ENCODE peak calls at places on chromosomes 1 and 21, in seven cellular contexts. One of them, this sample, is unnamed.

GRCh38 chr1:47903723-47904122 is 93.5 kb downstream of the TRABD2B start:
- DNase-seq in SK-N-SH: no peak
- DNase-seq in K562: no peak
- DNase-seq in GM12878: no peak
- DNase-seq in HepG2: no peak
- DNase-seq in HCT116: no peak
- DNase-seq in H1: no peak
- DNase-seq in this sample: no peak

GRCh38 chr1:54125671-54126070 is 27.1 kb downstream of the CDCP2 start:
- DNase-seq in SK-N-SH: no peak
- DNase-seq in K562: peak
- DNase-seq in GM12878: no peak
- DNase-seq in HepG2: peak
- DNase-seq in HCT116: no peak
- DNase-seq in H1: no peak
- DNase-seq in this sample: peak

GRCh38 chr1:62687421-62687902 is 724 bp downstream of the DOCK7 start:
- DNase-seq in SK-N-SH: peak
- DNase-seq in K562: peak
- DNase-seq in GM12878: no peak
- DNase-seq in HepG2: peak
- DNase-seq in HCT116: no peak
- DNase-seq in H1: no peak
- DNase-seq in this sample: peak

GRCh38 chr1:186828612-186829542 is at the start of gene PLA2G4A:
- DNase-seq in SK-N-SH: no peak
- DNase-seq in K562: peak
- DNase-seq in GM12878: no peak
- DNase-seq in HepG2: no peak
- DNase-seq in HCT116: peak
- DNase-seq in H1: no peak
- DNase-seq in this sample: peak

GRCh38 chr21:41877901-41878830 is 978 bp downstream of the PRDM15 start:
- DNase-seq in SK-N-SH: peak
- DNase-seq in K562: peak
- DNase-seq in GM12878: no peak
- DNase-seq in HepG2: no peak
- DNase-seq in HCT116: no peak
- DNase-seq in H1: no peak
- DNase-seq in this sample: peak

GRCh38 chr1:153545067-153546055 is at the start of gene S100A4:
- DNase-seq in SK-N-SH: peak
- DNase-seq in K562: peak
- DNase-seq in GM12878: peak
- DNase-seq in HepG2: peak
- DNase-seq in HCT116: peak
- DNase-seq in H1: no peak
- DNase-seq in this sample: peak

GRCh38 chr21:14762734-14763694 is 216.9 kb upstream of the SAMSN1 start:
- DNase-seq in SK-N-SH: no peak
- DNase-seq in K562: peak
- DNase-seq in GM12878: peak
- DNase-seq in HepG2: no peak
- DNase-seq in HCT116: no peak
- DNase-seq in H1: no peak
- DNase-seq in this sample: no peak

GRCh38 chr1:46362158-46362557 is 21.6 kb downstream of the NSUN4 start:
- DNase-seq in SK-N-SH: no peak
- DNase-seq in K562: no peak
- DNase-seq in GM12878: no peak
- DNase-seq in HepG2: no peak
- DNase-seq in HCT116: no peak
- DNase-seq in H1: no peak
- DNase-seq in this sample: no peak

GRCh38 chr1:240766831-240767230 is 154.9 kb upstream of the GREM2 start:
- DNase-seq in SK-N-SH: no peak
- DNase-seq in K562: no peak
- DNase-seq in GM12878: no peak
- DNase-seq in HepG2: no peak
- DNase-seq in HCT116: no peak
- DNase-seq in H1: no peak
- DNase-seq in this sample: peak

DNA sequence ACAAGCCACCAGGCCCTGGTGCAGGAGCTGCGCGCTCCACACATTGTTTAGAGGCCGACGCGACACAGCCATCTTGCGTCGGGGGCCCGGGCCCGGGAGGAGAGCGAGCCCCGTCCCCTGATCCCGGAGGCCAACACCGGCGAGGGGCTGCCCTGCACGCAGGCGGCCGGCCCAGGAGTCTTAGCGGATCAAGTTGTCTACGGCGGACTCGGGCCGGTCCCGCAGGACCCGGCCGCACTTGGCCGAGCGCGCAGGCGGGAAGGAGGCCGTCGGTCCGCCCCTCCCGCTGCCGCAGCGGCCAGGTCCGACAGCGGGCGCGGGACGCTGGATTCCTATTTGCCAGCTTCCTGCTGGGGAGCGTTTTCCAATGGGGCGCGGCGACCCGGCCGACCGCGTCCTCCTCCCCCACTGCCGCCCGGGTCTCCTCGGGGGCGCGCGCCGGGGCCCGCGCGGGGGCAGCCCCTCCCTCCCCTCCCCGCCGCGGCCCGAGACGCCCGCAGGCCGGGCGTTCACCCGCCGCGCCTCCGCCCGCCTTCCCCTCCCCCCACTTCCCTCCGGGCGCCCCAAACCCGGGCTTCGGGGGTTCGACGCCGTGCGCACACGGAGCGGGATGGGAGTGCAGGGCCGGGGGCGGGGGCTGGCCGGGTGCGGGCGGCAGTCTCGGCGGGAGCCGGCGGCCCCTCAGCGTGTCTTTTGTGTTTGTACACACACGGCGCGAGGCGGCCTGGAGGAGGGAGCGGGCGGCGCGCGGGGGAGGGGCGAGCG is 541 bp upstream of the H3-3A start:
- DNase-seq in SK-N-SH: peak
- DNase-seq in K562: peak
- DNase-seq in GM12878: no peak
- DNase-seq in HepG2: peak
- DNase-seq in HCT116: no peak
- DNase-seq in H1: no peak
- DNase-seq in this sample: peak
- TF ChIP-seq JUND in SK-N-SH: no peak
- TF ChIP-seq JUND in K562: peak
- TF ChIP-seq JUND in GM12878: no peak
- TF ChIP-seq JUND in HepG2: no peak
- TF ChIP-seq JUND in HCT116: no peak
- TF ChIP-seq JUND in H1: no peak
- TF ChIP-seq JUND in this sample: no peak

GRCh38 chr21:45974073-45975016 is 7.2 kb upstream of the COL6A1 start:
- DNase-seq in SK-N-SH: peak
- DNase-seq in K562: peak
- DNase-seq in GM12878: no peak
- DNase-seq in HepG2: no peak
- DNase-seq in HCT116: peak
- DNase-seq in H1: no peak
- DNase-seq in this sample: no peak
- TF ChIP-seq JUND in SK-N-SH: no peak
- TF ChIP-seq JUND in K562: peak
- TF ChIP-seq JUND in GM12878: no peak
- TF ChIP-seq JUND in HepG2: no peak
- TF ChIP-seq JUND in HCT116: no peak
- TF ChIP-seq JUND in H1: peak
- TF ChIP-seq JUND in this sample: no peak

GRCh38 chr21:35268817-35269216 is 219.7 kb upstream of the RUNX1 start:
- DNase-seq in SK-N-SH: no peak
- DNase-seq in K562: no peak
- DNase-seq in GM12878: no peak
- DNase-seq in HepG2: no peak
- DNase-seq in HCT116: no peak
- DNase-seq in H1: no peak
- DNase-seq in this sample: no peak
- TF ChIP-seq JUND in SK-N-SH: no peak
- TF ChIP-seq JUND in K562: no peak
- TF ChIP-seq JUND in GM12878: no peak
- TF ChIP-seq JUND in HepG2: no peak
- TF ChIP-seq JUND in HCT116: no peak
- TF ChIP-seq JUND in H1: no peak
- TF ChIP-seq JUND in this sample: no peak

GRCh38 chr1:200118779-200119505 is 91.4 kb downstream of the NR5A2 start:
- DNase-seq in SK-N-SH: no peak
- DNase-seq in K562: no peak
- DNase-seq in GM12878: no peak
- DNase-seq in HepG2: no peak
- DNase-seq in HCT116: no peak
- DNase-seq in H1: no peak
- DNase-seq in this sample: no peak
- TF ChIP-seq JUND in SK-N-SH: no peak
- TF ChIP-seq JUND in K562: no peak
- TF ChIP-seq JUND in GM12878: no peak
- TF ChIP-seq JUND in HepG2: no peak
- TF ChIP-seq JUND in HCT116: no peak
- TF ChIP-seq JUND in H1: no peak
- TF ChIP-seq JUND in this sample: no peak

DNA sequence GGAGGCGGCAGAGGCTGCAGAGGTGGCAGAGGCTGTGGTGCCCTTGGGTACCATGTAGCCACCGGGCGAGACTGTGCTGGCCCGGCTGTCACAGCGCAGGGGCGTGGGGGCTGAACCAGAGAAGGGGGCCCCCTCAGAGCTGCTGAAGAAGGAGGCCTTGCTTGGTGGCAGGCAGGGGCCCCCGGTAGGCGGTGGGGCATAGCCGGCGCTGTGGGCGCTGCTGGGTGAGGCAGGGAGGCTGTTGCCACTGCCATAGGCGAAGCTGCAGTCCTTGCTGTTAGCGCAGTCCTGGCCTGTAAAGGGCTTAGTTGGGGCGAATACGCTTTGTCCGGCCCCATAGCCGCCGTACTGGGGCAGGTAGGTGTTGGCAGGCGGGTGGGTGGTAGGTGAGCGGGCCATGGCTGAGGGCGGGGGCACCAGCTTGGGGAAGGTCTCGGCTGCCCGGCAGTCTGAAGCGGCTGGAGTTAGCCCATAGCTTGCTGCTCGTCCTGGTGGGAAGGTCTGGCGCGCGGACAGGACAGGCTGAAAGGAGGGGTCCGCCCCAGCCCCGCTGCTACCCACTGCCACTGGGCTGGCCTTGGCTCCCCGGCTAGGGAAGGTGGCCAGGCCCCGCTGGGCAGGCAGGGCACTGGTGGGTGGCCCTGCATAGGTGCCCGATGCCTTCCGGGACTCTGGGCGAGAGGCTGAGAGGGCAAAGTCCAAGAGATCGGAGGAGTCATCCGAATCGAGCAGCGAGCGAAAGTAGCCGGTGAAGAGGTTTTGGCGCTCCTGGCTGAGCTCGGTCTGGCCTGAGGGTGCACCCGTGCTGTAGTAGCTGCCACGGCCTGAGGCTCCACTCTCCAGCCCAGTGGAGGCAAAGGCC is 54.9 kb downstream of the AHDC1 start:
- DNase-seq in SK-N-SH: no peak
- DNase-seq in K562: no peak
- DNase-seq in GM12878: no peak
- DNase-seq in HepG2: no peak
- DNase-seq in HCT116: no peak
- DNase-seq in H1: no peak
- DNase-seq in this sample: no peak
- TF ChIP-seq JUND in SK-N-SH: no peak
- TF ChIP-seq JUND in K562: no peak
- TF ChIP-seq JUND in GM12878: no peak
- TF ChIP-seq JUND in HepG2: no peak
- TF ChIP-seq JUND in HCT116: no peak
- TF ChIP-seq JUND in H1: no peak
- TF ChIP-seq JUND in this sample: no peak

GRCh38 chr1:183953031-183953430 is 84.5 kb downstream of the COLGALT2 start:
- DNase-seq in SK-N-SH: no peak
- DNase-seq in K562: no peak
- DNase-seq in GM12878: no peak
- DNase-seq in HepG2: no peak
- DNase-seq in HCT116: no peak
- DNase-seq in H1: no peak
- DNase-seq in this sample: no peak
- TF ChIP-seq JUND in SK-N-SH: no peak
- TF ChIP-seq JUND in K562: no peak
- TF ChIP-seq JUND in GM12878: no peak
- TF ChIP-seq JUND in HepG2: no peak
- TF ChIP-seq JUND in HCT116: no peak
- TF ChIP-seq JUND in H1: no peak
- TF ChIP-seq JUND in this sample: no peak

DNA sequence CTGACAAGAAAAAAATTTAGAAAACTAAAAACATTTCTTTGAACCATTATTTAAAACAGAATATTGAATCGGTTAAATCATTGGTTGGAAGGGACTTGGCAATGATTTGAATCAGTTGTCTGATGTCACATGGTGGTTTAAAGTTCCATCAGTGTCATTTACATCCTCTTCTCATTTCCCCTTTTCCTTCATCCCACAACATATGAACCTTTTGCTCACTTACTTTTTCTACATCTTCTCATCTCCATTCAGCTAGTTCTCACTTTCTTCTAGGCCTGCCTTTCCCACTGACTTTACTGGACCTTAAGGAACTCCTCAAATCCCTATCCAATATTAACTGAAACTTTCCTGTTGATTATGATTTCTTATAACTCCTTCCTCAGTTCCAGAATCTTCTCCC is 58.5 kb downstream of the PHACTR4 start:
- DNase-seq in SK-N-SH: no peak
- DNase-seq in K562: no peak
- DNase-seq in GM12878: no peak
- DNase-seq in HepG2: no peak
- DNase-seq in HCT116: no peak
- DNase-seq in H1: no peak
- DNase-seq in this sample: no peak
- TF ChIP-seq JUND in SK-N-SH: no peak
- TF ChIP-seq JUND in K562: no peak
- TF ChIP-seq JUND in GM12878: no peak
- TF ChIP-seq JUND in HepG2: no peak
- TF ChIP-seq JUND in HCT116: no peak
- TF ChIP-seq JUND in H1: no peak
- TF ChIP-seq JUND in this sample: no peak

GRCh38 chr1:204505674-204506073 is 10.5 kb upstream of the MDM4 start:
- DNase-seq in SK-N-SH: no peak
- DNase-seq in K562: no peak
- DNase-seq in GM12878: no peak
- DNase-seq in HepG2: no peak
- DNase-seq in HCT116: no peak
- DNase-seq in H1: no peak
- DNase-seq in this sample: no peak

GRCh38 chr1:204506969-204507316 is 9.3 kb upstream of the MDM4 start:
- DNase-seq in SK-N-SH: peak
- DNase-seq in K562: peak
- DNase-seq in GM12878: peak
- DNase-seq in HepG2: peak
- DNase-seq in HCT116: peak
- DNase-seq in H1: peak
- DNase-seq in this sample: no peak

GRCh38 chr1:204506091-204506968 is 9.9 kb upstream of the MDM4 start:
- DNase-seq in SK-N-SH: peak
- DNase-seq in K562: peak
- DNase-seq in GM12878: peak
- DNase-seq in HepG2: peak
- DNase-seq in HCT116: peak
- DNase-seq in H1: peak
- DNase-seq in this sample: no peak

GRCh38 chr1:204509186-204509635 is 7.0 kb upstream of the MDM4 start:
- DNase-seq in SK-N-SH: no peak
- DNase-seq in K562: no peak
- DNase-seq in GM12878: no peak
- DNase-seq in HepG2: peak
- DNase-seq in HCT116: no peak
- DNase-seq in H1: no peak
- DNase-seq in this sample: no peak

GRCh38 chr1:204507317-204508105 is 8.7 kb upstream of the MDM4 start:
- DNase-seq in SK-N-SH: peak
- DNase-seq in K562: peak
- DNase-seq in GM12878: no peak
- DNase-seq in HepG2: peak
- DNase-seq in HCT116: no peak
- DNase-seq in H1: peak
- DNase-seq in this sample: no peak
- TF ChIP-seq JUND in SK-N-SH: no peak
- TF ChIP-seq JUND in K562: peak
- TF ChIP-seq JUND in GM12878: peak
- TF ChIP-seq JUND in HepG2: no peak
- TF ChIP-seq JUND in HCT116: no peak
- TF ChIP-seq JUND in H1: peak
- TF ChIP-seq JUND in this sample: no peak

This sample was measured in T47D.